ENCODE peak calls at places on chromosomes 5 and 9, in ten cellular contexts. One of them, this sample, is unnamed.

GRCh38 chr5:9440517-9440916 is 105.4 kb downstream of the SEMA5A start:
- DNase-seq in DND-41: no peak
- DNase-seq in left ventricle myocardium inferior: no peak
- DNase-seq in cardiac fibroblast: peak
- DNase-seq in heart right ventricle: no peak
- DNase-seq in HL-60: no peak
- DNase-seq in HepG2: no peak
- DNase-seq in PC-9: peak
- DNase-seq in fibroblast of pulmonary artery: peak
- DNase-seq in lower lobe of right lung: no peak
- DNase-seq in this sample: peak

GRCh38 chr5:39264528-39264927 is 45.2 kb upstream of the FYB1 start:
- DNase-seq in left ventricle myocardium inferior: no peak
- DNase-seq in fibroblast of pulmonary artery: no peak
- DNase-seq in cardiac fibroblast: no peak
- DNase-seq in HepG2: no peak
- DNase-seq in DND-41: no peak
- DNase-seq in PC-9: no peak
- DNase-seq in HL-60: no peak
- DNase-seq in lower lobe of right lung: no peak
- DNase-seq in heart right ventricle: no peak
- DNase-seq in this sample: no peak

GRCh38 chr5:111075520-111075919 is 4.0 kb downstream of the TSLP start:
- DNase-seq in PC-9: peak
- DNase-seq in lower lobe of right lung: no peak
- DNase-seq in heart right ventricle: no peak
- DNase-seq in left ventricle myocardium inferior: no peak
- DNase-seq in fibroblast of pulmonary artery: peak
- DNase-seq in cardiac fibroblast: peak
- DNase-seq in HL-60: no peak
- DNase-seq in HepG2: no peak
- DNase-seq in DND-41: no peak
- DNase-seq in this sample: peak

GRCh38 chr5:6461793-6462650 is 13.4 kb downstream of the UBE2QL1 start:
- DNase-seq in HL-60: no peak
- DNase-seq in HepG2: no peak
- DNase-seq in left ventricle myocardium inferior: no peak
- DNase-seq in DND-41: no peak
- DNase-seq in lower lobe of right lung: no peak
- DNase-seq in fibroblast of pulmonary artery: no peak
- DNase-seq in PC-9: no peak
- DNase-seq in cardiac fibroblast: no peak
- DNase-seq in heart right ventricle: no peak
- DNase-seq in this sample: no peak

GRCh38 chr5:8906303-8906967 is 639.4 kb downstream of the SEMA5A start:
- DNase-seq in HepG2: no peak
- DNase-seq in fibroblast of pulmonary artery: peak
- DNase-seq in cardiac fibroblast: peak
- DNase-seq in left ventricle myocardium inferior: no peak
- DNase-seq in PC-9: no peak
- DNase-seq in DND-41: peak
- DNase-seq in heart right ventricle: no peak
- DNase-seq in HL-60: no peak
- DNase-seq in lower lobe of right lung: no peak
- DNase-seq in this sample: peak

GRCh38 chr5:179327026-179327735 is 18.1 kb downstream of the ADAMTS2 start:
- DNase-seq in cardiac fibroblast: no peak
- DNase-seq in lower lobe of right lung: peak
- DNase-seq in fibroblast of pulmonary artery: no peak
- DNase-seq in heart right ventricle: no peak
- DNase-seq in HL-60: no peak
- DNase-seq in DND-41: no peak
- DNase-seq in left ventricle myocardium inferior: peak
- DNase-seq in HepG2: no peak
- DNase-seq in PC-9: no peak
- DNase-seq in this sample: no peak

GRCh38 chr5:83157120-83157519 is 79.8 kb downstream of the XRCC4 start:
- DNase-seq in cardiac fibroblast: no peak
- DNase-seq in fibroblast of pulmonary artery: peak
- DNase-seq in HepG2: no peak
- DNase-seq in heart right ventricle: no peak
- DNase-seq in lower lobe of right lung: no peak
- DNase-seq in PC-9: no peak
- DNase-seq in left ventricle myocardium inferior: no peak
- DNase-seq in HL-60: no peak
- DNase-seq in DND-41: no peak
- DNase-seq in this sample: no peak

GRCh38 chr5:134436523-134437339 is 25.1 kb upstream of the CDKN2AIPNL start:
- DNase-seq in HepG2: peak
- DNase-seq in fibroblast of pulmonary artery: peak
- DNase-seq in DND-41: no peak
- DNase-seq in HL-60: peak
- DNase-seq in lower lobe of right lung: peak
- DNase-seq in heart right ventricle: peak
- DNase-seq in PC-9: peak
- DNase-seq in left ventricle myocardium inferior: peak
- DNase-seq in cardiac fibroblast: peak
- DNase-seq in this sample: peak

GRCh38 chr5:431001-431710 is 11.8 kb upstream of the EXOC3 start:
- DNase-seq in lower lobe of right lung: no peak
- DNase-seq in heart right ventricle: peak
- DNase-seq in HepG2: peak
- DNase-seq in DND-41: peak
- DNase-seq in cardiac fibroblast: peak
- DNase-seq in HL-60: peak
- DNase-seq in fibroblast of pulmonary artery: peak
- DNase-seq in left ventricle myocardium inferior: no peak
- DNase-seq in PC-9: no peak
- DNase-seq in this sample: peak

GRCh38 chr5:147234825-147235635 is at the start of gene STK32A:
- DNase-seq in left ventricle myocardium inferior: peak
- DNase-seq in lower lobe of right lung: peak
- DNase-seq in DND-41: no peak
- DNase-seq in cardiac fibroblast: peak
- DNase-seq in fibroblast of pulmonary artery: peak
- DNase-seq in PC-9: no peak
- DNase-seq in heart right ventricle: peak
- DNase-seq in HL-60: no peak
- DNase-seq in HepG2: no peak
- DNase-seq in this sample: peak

GRCh38 chr9:87350915-87351314 is 146.8 kb upstream of the DAPK1 start:
- DNase-seq in fibroblast of pulmonary artery: peak
- DNase-seq in left ventricle myocardium inferior: no peak
- DNase-seq in cardiac fibroblast: peak
- DNase-seq in HepG2: no peak
- DNase-seq in DND-41: no peak
- DNase-seq in PC-9: no peak
- DNase-seq in HL-60: no peak
- DNase-seq in lower lobe of right lung: no peak
- DNase-seq in heart right ventricle: no peak
- DNase-seq in this sample: peak

GRCh38 chr5:149954798-149955197 is 5.8 kb upstream of the SLC26A2 start:
- DNase-seq in lower lobe of right lung: no peak
- DNase-seq in DND-41: no peak
- DNase-seq in left ventricle myocardium inferior: no peak
- DNase-seq in heart right ventricle: no peak
- DNase-seq in HepG2: no peak
- DNase-seq in fibroblast of pulmonary artery: no peak
- DNase-seq in cardiac fibroblast: no peak
- DNase-seq in PC-9: no peak
- DNase-seq in HL-60: no peak
- DNase-seq in this sample: no peak

GRCh38 chr9:127166651-127167524 is 44.5 kb upstream of the ANGPTL2 start:
- DNase-seq in PC-9: peak
- DNase-seq in left ventricle myocardium inferior: no peak
- DNase-seq in HL-60: no peak
- DNase-seq in HepG2: no peak
- DNase-seq in cardiac fibroblast: peak
- DNase-seq in heart right ventricle: no peak
- DNase-seq in DND-41: peak
- DNase-seq in fibroblast of pulmonary artery: no peak
- DNase-seq in lower lobe of right lung: no peak
- DNase-seq in this sample: no peak

GRCh38 chr9:17810728-17811634 is 232.1 kb downstream of the SH3GL2 start:
- DNase-seq in cardiac fibroblast: peak
- DNase-seq in HepG2: peak
- DNase-seq in DND-41: peak
- DNase-seq in heart right ventricle: no peak
- DNase-seq in PC-9: no peak
- DNase-seq in fibroblast of pulmonary artery: peak
- DNase-seq in left ventricle myocardium inferior: peak
- DNase-seq in HL-60: peak
- DNase-seq in lower lobe of right lung: no peak
- DNase-seq in this sample: peak

GRCh38 chr9:18662320-18662719 is 188.4 kb downstream of the ADAMTSL1 start:
- DNase-seq in PC-9: no peak
- DNase-seq in HepG2: no peak
- DNase-seq in cardiac fibroblast: no peak
- DNase-seq in heart right ventricle: no peak
- DNase-seq in DND-41: no peak
- DNase-seq in lower lobe of right lung: no peak
- DNase-seq in HL-60: no peak
- DNase-seq in fibroblast of pulmonary artery: no peak
- DNase-seq in left ventricle myocardium inferior: no peak
- DNase-seq in this sample: no peak

GRCh38 chr5:21173526-21173925 is 1185.5 kb upstream of the CDH18 start:
- DNase-seq in HL-60: no peak
- DNase-seq in heart right ventricle: no peak
- DNase-seq in lower lobe of right lung: no peak
- DNase-seq in fibroblast of pulmonary artery: peak
- DNase-seq in PC-9: no peak
- DNase-seq in HepG2: no peak
- DNase-seq in DND-41: no peak
- DNase-seq in cardiac fibroblast: peak
- DNase-seq in left ventricle myocardium inferior: no peak
- DNase-seq in this sample: no peak

GRCh38 chr9:134399435-134400056 is 73.3 kb downstream of the RXRA start:
- DNase-seq in DND-41: peak
- DNase-seq in lower lobe of right lung: no peak
- DNase-seq in left ventricle myocardium inferior: no peak
- DNase-seq in heart right ventricle: no peak
- DNase-seq in HepG2: no peak
- DNase-seq in cardiac fibroblast: peak
- DNase-seq in fibroblast of pulmonary artery: peak
- DNase-seq in PC-9: no peak
- DNase-seq in HL-60: peak
- DNase-seq in this sample: peak

GRCh38 chr5:138989720-138990119 is 114.6 kb upstream of the LRRTM2 start:
- DNase-seq in cardiac fibroblast: peak
- DNase-seq in HL-60: no peak
- DNase-seq in HepG2: no peak
- DNase-seq in PC-9: no peak
- DNase-seq in fibroblast of pulmonary artery: peak
- DNase-seq in DND-41: no peak
- DNase-seq in heart right ventricle: no peak
- DNase-seq in lower lobe of right lung: no peak
- DNase-seq in left ventricle myocardium inferior: no peak
- DNase-seq in this sample: peak
- H3K4me3 ChIP-seq in cardiac fibroblast: no peak
- H3K4me3 ChIP-seq in HL-60: no peak
- H3K4me3 ChIP-seq in HepG2: no peak
- H3K4me3 ChIP-seq in PC-9: no peak
- H3K4me3 ChIP-seq in fibroblast of pulmonary artery: no peak
- H3K4me3 ChIP-seq in DND-41: no peak
- H3K4me3 ChIP-seq in heart right ventricle: no peak
- H3K4me3 ChIP-seq in lower lobe of right lung: no peak
- H3K4me3 ChIP-seq in left ventricle myocardium inferior: no peak
- H3K4me3 ChIP-seq in this sample: no peak

GRCh38 chr9:74006935-74007334 is 490.2 kb upstream of the RORB start:
- DNase-seq in lower lobe of right lung: no peak
- DNase-seq in DND-41: no peak
- DNase-seq in fibroblast of pulmonary artery: peak
- DNase-seq in left ventricle myocardium inferior: no peak
- DNase-seq in cardiac fibroblast: no peak
- DNase-seq in HL-60: no peak
- DNase-seq in PC-9: no peak
- DNase-seq in HepG2: no peak
- DNase-seq in heart right ventricle: no peak
- DNase-seq in this sample: peak
- TF ChIP-seq CTCF in lower lobe of right lung: no peak
- TF ChIP-seq CTCF in DND-41: peak
- TF ChIP-seq CTCF in fibroblast of pulmonary artery: peak
- TF ChIP-seq CTCF in left ventricle myocardium inferior: no peak
- TF ChIP-seq CTCF in cardiac fibroblast: no peak
- TF ChIP-seq CTCF in HL-60: no peak
- TF ChIP-seq CTCF in PC-9: peak
- TF ChIP-seq CTCF in HepG2: peak
- TF ChIP-seq CTCF in heart right ventricle: no peak
- TF ChIP-seq CTCF in this sample: peak

GRCh38 chr5:171630047-171630669 is 155.5 kb upstream of the SMIM23 start:
- DNase-seq in heart right ventricle: peak
- DNase-seq in fibroblast of pulmonary artery: peak
- DNase-seq in DND-41: no peak
- DNase-seq in cardiac fibroblast: peak
- DNase-seq in lower lobe of right lung: peak
- DNase-seq in left ventricle myocardium inferior: peak
- DNase-seq in HepG2: no peak
- DNase-seq in HL-60: no peak
- DNase-seq in PC-9: no peak
- DNase-seq in this sample: peak
- H3K4me3 ChIP-seq in heart right ventricle: no peak
- H3K4me3 ChIP-seq in fibroblast of pulmonary artery: no peak
- H3K4me3 ChIP-seq in DND-41: no peak
- H3K4me3 ChIP-seq in cardiac fibroblast: no peak
- H3K4me3 ChIP-seq in lower lobe of right lung: peak
- H3K4me3 ChIP-seq in left ventricle myocardium inferior: peak
- H3K4me3 ChIP-seq in HepG2: no peak
- H3K4me3 ChIP-seq in HL-60: no peak
- H3K4me3 ChIP-seq in PC-9: peak
- H3K4me3 ChIP-seq in this sample: peak

GRCh38 chr9:15277400-15278137 is 29.4 kb downstream of the TTC39B start:
- DNase-seq in lower lobe of right lung: no peak
- DNase-seq in left ventricle myocardium inferior: no peak
- DNase-seq in fibroblast of pulmonary artery: peak
- DNase-seq in DND-41: no peak
- DNase-seq in HL-60: no peak
- DNase-seq in heart right ventricle: no peak
- DNase-seq in PC-9: no peak
- DNase-seq in cardiac fibroblast: peak
- DNase-seq in HepG2: peak
- DNase-seq in this sample: peak

GRCh38 chr9:15272377-15272928 is 34.6 kb downstream of the TTC39B start:
- DNase-seq in lower lobe of right lung: no peak
- DNase-seq in cardiac fibroblast: no peak
- DNase-seq in left ventricle myocardium inferior: no peak
- DNase-seq in HL-60: no peak
- DNase-seq in DND-41: no peak
- DNase-seq in fibroblast of pulmonary artery: no peak
- DNase-seq in heart right ventricle: no peak
- DNase-seq in PC-9: no peak
- DNase-seq in HepG2: no peak
- DNase-seq in this sample: no peak

GRCh38 chr9:15276328-15276969 is 30.6 kb downstream of the TTC39B start:
- DNase-seq in HL-60: no peak
- DNase-seq in PC-9: no peak
- DNase-seq in fibroblast of pulmonary artery: no peak
- DNase-seq in left ventricle myocardium inferior: no peak
- DNase-seq in DND-41: no peak
- DNase-seq in cardiac fibroblast: no peak
- DNase-seq in lower lobe of right lung: no peak
- DNase-seq in heart right ventricle: no peak
- DNase-seq in HepG2: peak
- DNase-seq in this sample: no peak

GRCh38 chr9:15271403-15271802 is 35.6 kb downstream of the TTC39B start:
- DNase-seq in heart right ventricle: no peak
- DNase-seq in HepG2: no peak
- DNase-seq in cardiac fibroblast: no peak
- DNase-seq in fibroblast of pulmonary artery: no peak
- DNase-seq in DND-41: no peak
- DNase-seq in left ventricle myocardium inferior: no peak
- DNase-seq in HL-60: no peak
- DNase-seq in lower lobe of right lung: no peak
- DNase-seq in PC-9: no peak
- DNase-seq in this sample: no peak

GRCh38 chr9:15274425-15274824 is 32.6 kb downstream of the TTC39B start:
- DNase-seq in heart right ventricle: no peak
- DNase-seq in PC-9: no peak
- DNase-seq in fibroblast of pulmonary artery: no peak
- DNase-seq in DND-41: no peak
- DNase-seq in HepG2: no peak
- DNase-seq in left ventricle myocardium inferior: no peak
- DNase-seq in HL-60: no peak
- DNase-seq in cardiac fibroblast: no peak
- DNase-seq in lower lobe of right lung: no peak
- DNase-seq in this sample: no peak
- TF ChIP-seq CTCF in heart right ventricle: no peak
- TF ChIP-seq CTCF in PC-9: no peak
- TF ChIP-seq CTCF in fibroblast of pulmonary artery: no peak
- TF ChIP-seq CTCF in DND-41: no peak
- TF ChIP-seq CTCF in HepG2: no peak
- TF ChIP-seq CTCF in left ventricle myocardium inferior: no peak
- TF ChIP-seq CTCF in HL-60: no peak
- TF ChIP-seq CTCF in cardiac fibroblast: no peak
- TF ChIP-seq CTCF in lower lobe of right lung: no peak
- TF ChIP-seq CTCF in this sample: no peak